ENCODE peak calls at places on chromosomes 5 and 9, in nine cellular contexts. Y is caudate nucleus; X is adrenal gland; S is lung; V is fibroblast of lung; M is CD4-positive, alpha-beta T cell; G is colonic mucosa; E is heart right ventricle; U is RWPE2. J is an unnamed sample.

GRCh38 chr5:10702040-10702629 is 58.9 kb downstream of the DAP start:
- DNase-seq in V (peak; percentile 99), Y (no peak), E (no peak), U (peak; percentile 77), X (no peak), G (no peak), M (no peak), S (peak; percentile 34), J (peak; percentile 91)

GRCh38 chr5:149125386-149125891 is 15.9 kb upstream of the ABLIM3 start:
- DNase-seq in S (no peak), E (no peak), V (peak; percentile 26), X (no peak), U (no peak), M (no peak), Y (no peak), G (no peak), J (no peak)

GRCh38 chr9:5554254-5554653 is 43.9 kb downstream of the PDCD1LG2 start:
- DNase-seq in M (no peak), E (no peak), U (no peak), V (peak; percentile 34), X (no peak), G (no peak), Y (no peak), S (no peak), J (no peak)

GRCh38 chr5:7668627-7669026 is 182.3 kb downstream of the CFAP90 start:
- DNase-seq in G (no peak), M (no peak), X (no peak), U (no peak), Y (no peak), E (no peak), S (no peak), V (no peak), J (no peak)

GRCh38 chr5:51230336-51230735 is 152.9 kb upstream of the ISL1 start:
- DNase-seq in U (no peak), V (no peak), E (no peak), M (no peak), G (no peak), X (no peak), S (no peak), Y (no peak), J (no peak)

GRCh38 chr5:11383506-11384095 is 520.6 kb downstream of the CTNND2 start:
- DNase-seq in X (no peak), E (no peak), M (no peak), V (no peak), S (no peak), G (no peak), U (no peak), Y (no peak), J (no peak)

GRCh38 chr5:71631070-71631469 is 43.9 kb downstream of the MCCC2 start:
- DNase-seq in U (no peak), S (no peak), M (no peak), Y (no peak), X (no peak), V (no peak), G (no peak), E (peak; percentile 49), J (no peak)

GRCh38 chr5:103014983-103015382 is 105.0 kb downstream of the GIN1 start:
- DNase-seq in Y (no peak), G (no peak), M (no peak), S (no peak), V (peak; percentile 37), X (no peak), E (no peak), U (no peak), J (no peak)

GRCh38 chr9:71830929-71831328 is 62.6 kb upstream of the CEMIP2 start:
- DNase-seq in Y (no peak), G (peak; percentile 63), E (no peak), U (no peak), S (no peak), M (no peak), X (no peak), V (peak; percentile 7), J (no peak)

GRCh38 chr9:116646661-116647514 is 40.2 kb upstream of the TRIM32 start:
- DNase-seq in Y (no peak), U (no peak), G (no peak), X (no peak), V (peak; percentile 58), S (no peak), E (no peak), M (no peak), J (peak; percentile 26)

GRCh38 chr5:116626272-116626723 is 51.7 kb upstream of the SEMA6A start:
- DNase-seq in U (no peak), V (peak; percentile 55), M (no peak), G (peak; percentile 73), Y (peak; percentile 35), X (peak; percentile 89), S (peak; percentile 72), E (peak; percentile 92), J (peak; percentile 85)

GRCh38 chr5:32170303-32171170 is 3.6 kb downstream of the GOLPH3 start:
- DNase-seq in Y (no peak), E (no peak), M (no peak), S (no peak), U (no peak), G (no peak), V (peak; percentile 70), X (no peak), J (peak; percentile 62)

GRCh38 chr9:129160712-129161533 is 17.1 kb downstream of the IER5L start:
- DNase-seq in S (no peak), M (no peak), E (no peak), V (peak; percentile 77), Y (no peak), X (no peak), G (no peak), U (no peak), J (no peak)

GRCh38 chr5:154300207-154300606 is 109.7 kb downstream of the GALNT10 start:
- DNase-seq in M (no peak), X (no peak), U (no peak), E (no peak), S (no peak), G (no peak), V (no peak), Y (no peak), J (no peak)

GRCh38 chr5:148910686-148911361 is 84.4 kb downstream of the ADRB2 start:
- DNase-seq in Y (no peak), V (peak; percentile 70), M (no peak), X (no peak), U (peak; percentile 98), S (peak; percentile 58), G (peak; percentile 61), E (no peak), J (peak; percentile 99)

GRCh38 chr9:99509900-99510299 is 287.8 kb downstream of the SEC61B start:
- DNase-seq in Y (no peak), U (no peak), G (no peak), X (no peak), V (no peak), M (no peak), S (no peak), E (no peak), J (no peak)

GRCh38 chr9:110626109-110626829 is 42.3 kb upstream of the MUSK start:
- DNase-seq in G (no peak), E (no peak), S (no peak), V (peak; percentile 88), M (no peak), Y (no peak), X (no peak), U (no peak), J (peak; percentile 83)

GRCh38 chr5:89901983-89902382 is 507.6 kb downstream of the CETN3 start:
- DNase-seq in G (no peak), Y (no peak), U (no peak), S (no peak), V (no peak), X (no peak), M (no peak), E (peak; percentile 63), J (no peak)

GRCh38 chr9:107637421-107638420 is 148.2 kb upstream of the KLF4 start:
- DNase-seq in G (peak; percentile 82), U (no peak), S (peak; percentile 82), E (peak; percentile 97), M (no peak), X (peak; percentile 91), Y (peak; percentile 48), V (peak; percentile 92), J (peak; percentile 91)

GRCh38 chr5:90747175-90747574 is 188.6 kb downstream of the ADGRV1 start:
- DNase-seq in G (no peak), M (no peak), Y (no peak), X (no peak), V (peak; percentile 68), E (no peak), U (no peak), S (no peak), J (no peak)

GRCh38 chr9:94127806-94128205 is 43.5 kb downstream of the PTPDC1 start:
- DNase-seq in E (no peak), U (no peak), S (no peak), X (no peak), G (no peak), Y (no peak), V (no peak), M (no peak), J (no peak)

GRCh38 chr9:3023449-3023848 is 179.6 kb upstream of the PUM3 start:
- DNase-seq in E (no peak), S (no peak), G (no peak), Y (no peak), U (no peak), X (no peak), M (no peak), V (no peak), J (no peak)

GRCh38 chr5:38636626-38637025 is 80.2 kb upstream of the LIFR start:
- DNase-seq in Y (no peak), E (no peak), U (no peak), G (no peak), S (peak; percentile 52), X (no peak), M (no peak), V (no peak), J (no peak)
- H3K27ac ChIP-seq in Y (no peak overlapping the region), E (no peak overlapping the region), U (no peak overlapping the region), G (no peak overlapping the region), S (no peak overlapping the region), X (no peak overlapping the region), M (no peak overlapping the region), V (no peak overlapping the region), J (no peak overlapping the region)

GRCh38 chr5:57303985-57304384 is 130.1 kb downstream of the GPBP1 start:
- DNase-seq in M (no peak), X (no peak), V (no peak), E (no peak), G (no peak), Y (no peak), S (no peak), U (no peak), J (no peak)
- H3K27ac ChIP-seq in M (no peak overlapping the region), X (no peak overlapping the region), V (no peak overlapping the region), E (no peak overlapping the region), G (no peak overlapping the region), Y (no peak overlapping the region), S (no peak overlapping the region), U (no peak overlapping the region), J (no peak overlapping the region)

GRCh38 chr9:136599811-136600660 is 54.2 kb upstream of the NOTCH1 start:
- DNase-seq in S (no peak), E (no peak), X (no peak), M (no peak), G (no peak), V (no peak), U (no peak), Y (peak; percentile 28), J (no peak)
- H3K27ac ChIP-seq in S (no peak overlapping the region), E (no peak overlapping the region), X (no peak overlapping the region), M (no peak overlapping the region), G (no peak overlapping the region), V (no peak overlapping the region), U (no peak overlapping the region), Y (peak overlapping the region; percentile 52), J (no peak overlapping the region)

DNA sequence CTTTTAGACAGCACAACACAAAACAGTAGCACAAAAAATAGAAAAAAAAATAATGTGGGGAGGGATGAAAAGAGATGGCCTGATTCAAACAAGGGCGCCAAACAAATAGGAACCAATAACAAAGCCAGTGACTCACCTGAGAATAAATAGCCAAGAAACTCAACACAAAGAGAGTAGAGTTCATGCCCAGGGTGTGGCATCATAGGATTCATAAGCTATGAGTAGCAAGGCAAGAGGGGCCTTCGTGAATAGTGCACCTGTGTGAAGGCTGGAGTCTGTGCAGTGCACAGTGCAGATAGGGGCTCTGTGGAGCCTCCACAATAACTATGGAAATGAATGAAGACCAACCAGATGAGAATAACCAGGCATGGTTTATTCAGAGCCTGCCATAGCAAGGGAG is 541.7 kb downstream of the SPOCK1 start:
- DNase-seq in Y (no peak), S (no peak), M (no peak), X (no peak), E (no peak), G (no peak), V (no peak), U (no peak), J (no peak)
- H3K27ac ChIP-seq in Y (no peak overlapping the region), S (no peak overlapping the region), M (no peak overlapping the region), X (no peak overlapping the region), E (no peak overlapping the region), G (no peak overlapping the region), V (no peak overlapping the region), U (no peak overlapping the region), J (no peak overlapping the region)